ENCODE peak calls at places on chromosomes 7 and 10, in five cellular contexts. G is neuronal stem cell, X is mesenchymal stem cell, C is H1, Y is trophoblast cell. H is an unnamed sample.

GRCh38 chr7:137001041-137001440 is 132.6 kb downstream of the CHRM2 start:
- DNase-seq in G (no peak), X (peak; percentile 34), C (no peak), Y (no peak), H (no peak)

GRCh38 chr10:110822708-110823291 is 48.9 kb upstream of the PDCD4 start:
- DNase-seq in G (peak; percentile 59), X (no peak), C (peak; percentile 29), Y (peak; percentile 94), H (peak; percentile 73)

GRCh38 chr10:13659887-13660544 is 73.3 kb downstream of the PRPF18 start:
- DNase-seq in G (peak; percentile 48), X (peak; percentile 52), C (no peak), Y (peak; percentile 22), H (no peak)

GRCh38 chr7:22895491-22895890 is 72.8 kb upstream of the TOMM7 start:
- DNase-seq in G (no peak), X (no peak), C (no peak), Y (no peak), H (no peak)

GRCh38 chr10:10897400-10897799 is 120.3 kb upstream of the CELF2 start:
- DNase-seq in G (no peak), X (no peak), C (no peak), Y (no peak), H (no peak)

GRCh38 chr10:130003787-130004613 is 39.9 kb upstream of the EBF3 start:
- DNase-seq in G (no peak), X (no peak), C (no peak), Y (no peak), H (no peak)

GRCh38 chr10:76723781-76724336 is 913.7 kb downstream of the KCNMA1 start:
- DNase-seq in G (no peak), X (no peak), C (no peak), Y (no peak), H (no peak)

GRCh38 chr7:105306160-105306784 is 82.4 kb downstream of the SRPK2 start:
- DNase-seq in G (no peak), X (no peak), C (no peak), Y (no peak), H (no peak)

GRCh38 chr7:117645456-117646181 is 165.8 kb downstream of the CFTR start:
- DNase-seq in G (no peak), X (peak; percentile 51), C (no peak), Y (no peak), H (no peak)

GRCh38 chr10:118032564-118032963 is 14.2 kb downstream of the RAB11FIP2 start:
- DNase-seq in G (no peak), X (no peak), C (no peak), Y (no peak), H (no peak)

GRCh38 chr7:39712746-39713145 is 89.4 kb downstream of the RALA start:
- DNase-seq in G (no peak), X (no peak), C (no peak), Y (no peak), H (no peak)

GRCh38 chr7:8932751-8933150 is 499.3 kb downstream of the NXPH1 start:
- DNase-seq in G (no peak), X (no peak), C (no peak), Y (no peak), H (no peak)

GRCh38 chr10:22321831-22322662 is 1.1 kb downstream of the BMI1 start:
- DNase-seq in G (peak; percentile 43), X (peak; percentile 40), C (no peak), Y (no peak), H (peak; percentile 46)

GRCh38 chr7:1695800-1696454 is 25.9 kb downstream of the ELFN1 start:
- DNase-seq in G (no peak), X (no peak), C (no peak), Y (no peak), H (peak; percentile 25)

GRCh38 chr7:40248681-40249080 is 113.9 kb downstream of the SUGCT start:
- DNase-seq in G (no peak), X (no peak), C (no peak), Y (no peak), H (no peak)

GRCh38 chr10:105925045-105925785 is 1239.3 kb downstream of the SORCS1 start:
- DNase-seq in G (no peak), X (no peak), C (no peak), Y (no peak), H (peak; percentile 55)

GRCh38 chr7:47198159-47198558 is 383.8 kb downstream of the TNS3 start:
- DNase-seq in G (no peak), X (no peak), C (no peak), Y (no peak), H (no peak)

GRCh38 chr7:50661345-50662058 is 96.3 kb upstream of the DDC start:
- DNase-seq in G (no peak), X (no peak), C (no peak), Y (no peak), H (no peak)

GRCh38 chr7:92133737-92134270 is 473 bp downstream of the CYP51A1 start:
- DNase-seq in G (peak; percentile 82), X (peak; percentile 78), C (peak; percentile 50), Y (peak; percentile 64), H (peak; percentile 86)

GRCh38 chr10:80322158-80322557 is 32.7 kb upstream of the MAT1A start:
- DNase-seq in G (no peak), X (no peak), C (no peak), Y (no peak), H (no peak)

GRCh38 chr7:16918288-16918895 is 36.6 kb upstream of the AGR3 start:
- DNase-seq in G (peak; percentile 48), X (peak; percentile 58), C (no peak), Y (peak; percentile 12), H (no peak)

GRCh38 chr7:103929808-103930415 is 59.5 kb downstream of the RELN start:
- DNase-seq in G (no peak), X (no peak), C (no peak), Y (peak; percentile 30), H (no peak)

GRCh38 chr7:47581442-47581820 is 480 bp downstream of the TNS3 start:
- DNase-seq in G (no peak), X (peak; percentile 34), C (no peak), Y (no peak), H (no peak)

GRCh38 chr7:65379318-65379717 is 5.7 kb downstream of the ZNF92 start:
- DNase-seq in G (no peak), X (no peak), C (no peak), Y (no peak), H (no peak)

GRCh38 chr7:26397786-26398435 is 106.2 kb downstream of the SNX10 start:
- DNase-seq in G (peak; percentile 51), X (peak; percentile 36), C (no peak), Y (no peak), H (peak; percentile 73)

GRCh38 chr10:42979730-42980467 is 97.0 kb upstream of the RET start:
- DNase-seq in G (no peak), X (no peak), C (no peak), Y (no peak), H (peak; percentile 27)

GRCh38 chr10:113093188-113094113 is 143.4 kb downstream of the TCF7L2 start:
- DNase-seq in G (no peak), X (peak; percentile 60), C (no peak), Y (no peak), H (peak; percentile 15)

GRCh38 chr7:140876519-140877248 is 48.0 kb downstream of the BRAF start:
- DNase-seq in G (no peak), X (peak; percentile 79), C (no peak), Y (no peak), H (no peak)

GRCh38 chr10:119758448-119758847 is 32.6 kb downstream of the INPP5F start:
- DNase-seq in G (no peak), X (peak; percentile 41), C (no peak), Y (no peak), H (no peak)

GRCh38 chr7:80151274-80151665 is 16.6 kb downstream of the GNAI1 start:
- DNase-seq in G (no peak), X (peak; percentile 87), C (no peak), Y (no peak), H (no peak)

GRCh38 chr10:116002735-116003134 is 270.3 kb downstream of the GFRA1 start:
- DNase-seq in G (no peak), X (no peak), C (no peak), Y (no peak), H (no peak)

GRCh38 chr10:16787361-16787791 is 29.8 kb downstream of the RSU1 start:
- DNase-seq in G (no peak), X (no peak), C (no peak), Y (no peak), H (no peak)

GRCh38 chr10:44725404-44725803 is 185.7 kb upstream of the TMEM72 start:
- DNase-seq in G (no peak), X (peak; percentile 5), C (no peak), Y (no peak), H (no peak)

GRCh38 chr7:146701166-146701565 is 584.6 kb downstream of the CNTNAP2 start:
- DNase-seq in G (no peak), X (no peak), C (no peak), Y (no peak), H (no peak)

GRCh38 chr7:1670894-1671875 is 1.1 kb downstream of the ELFN1 start:
- DNase-seq in G (no peak), X (no peak), C (no peak), Y (no peak), H (peak; percentile 31)

GRCh38 chr10:28684157-28684985 is 7.0 kb downstream of the BAMBI start:
- DNase-seq in G (no peak), X (no peak), C (no peak), Y (no peak), H (no peak)

GRCh38 chr10:28777911-28778310 is 100.6 kb downstream of the BAMBI start:
- DNase-seq in G (no peak), X (no peak), C (no peak), Y (no peak), H (no peak)

GRCh38 chr7:23072043-23072442 is 33.5 kb upstream of the KLHL7 start:
- DNase-seq in G (no peak), X (peak; percentile 33), C (no peak), Y (no peak), H (no peak)

GRCh38 chr7:69701241-69701741 is 103.0 kb downstream of the AUTS2 start:
- DNase-seq in G (no peak), X (no peak), C (no peak), Y (no peak), H (no peak)
- H2BK12ac ChIP-seq in G (no peak overlapping the region), X (no peak overlapping the region), C (no peak overlapping the region), Y (no peak overlapping the region), H (no peak overlapping the region)

GRCh38 chr10:79079074-79079397 is 10.3 kb downstream of the ZMIZ1 start:
- DNase-seq in G (no peak), X (peak; percentile 51), C (no peak), Y (no peak), H (no peak)
- H3K4me1 ChIP-seq in G (peaks cover 43% of the 10 kb centered on the region), X (peaks cover 88% of the 10 kb centered on the region), C (peaks cover 5% of the 10 kb centered on the region), Y (peaks cover 76% of the 10 kb centered on the region), H (peaks cover 5% of the 10 kb centered on the region)

GRCh38 chr7:42876182-42877068 is 35.4 kb downstream of the C7orf25 start:
- DNase-seq in G (peak; percentile 46), X (peak; percentile 68), C (no peak), Y (peak; percentile 52), H (peak; percentile 72)
- H2BK12ac ChIP-seq in G (no peak overlapping the region), X (no peak overlapping the region), C (no peak overlapping the region), Y (no peak overlapping the region), H (no peak overlapping the region)

GRCh38 chr10:6558759-6559429 is 21.2 kb downstream of the PRKCQ start:
- DNase-seq in G (no peak), X (no peak), C (no peak), Y (no peak), H (no peak)
- H3K4me1 ChIP-seq in G (no peaks in the 10 kb centered on the region), X (no peaks in the 10 kb centered on the region), C (peaks cover 4% of the 10 kb centered on the region), Y (peaks cover 2% of the 10 kb centered on the region), H (peaks cover 6% of the 10 kb centered on the region)